ENCODE peak calls at places on chromosomes 1 and 21, in ten cellular contexts. C is upper lobe of right lung; D is GM13976; F is natural killer cell; B is left lung; L is cardiac fibroblast; K is fibroblast of mammary gland; O is kidney; X is B cell; U is CD8-positive, alpha-beta T cell. N is an unnamed sample.

GRCh38 chr1:223504741-223505140 is 111.5 kb downstream of the CCDC185 start:
- DNase-seq in C (no peak), K (peak; percentile 94), D (no peak), X (no peak), L (peak; percentile 87), U (no peak), O (peak; percentile 84), F (no peak), B (no peak), N (no peak)

GRCh38 chr1:68558321-68559026 is 61.6 kb upstream of the DEPDC1 start:
- DNase-seq in B (no peak), X (no peak), L (peak; percentile 2), K (peak; percentile 20), D (no peak), U (no peak), C (no peak), F (no peak), O (no peak), N (no peak)

GRCh38 chr1:54931275-54931805 is 44.3 kb upstream of the DHCR24 start:
- DNase-seq in X (no peak), D (no peak), O (no peak), K (no peak), B (no peak), F (no peak), C (no peak), L (no peak), U (no peak), N (no peak)

GRCh38 chr1:29889776-29890175 is 653.5 kb downstream of the PTPRU start:
- DNase-seq in C (no peak), O (no peak), L (no peak), U (no peak), D (no peak), K (no peak), F (no peak), B (no peak), X (no peak), N (no peak)

GRCh38 chr1:236502972-236503639 is 20.7 kb upstream of the LGALS8 start:
- DNase-seq in F (no peak), U (no peak), L (peak; percentile 79), B (no peak), D (no peak), K (peak; percentile 58), O (no peak), C (peak; percentile 75), X (no peak), N (peak; percentile 71)

GRCh38 chr1:46774297-46774696 is 24.5 kb upstream of the CYP4B1 start:
- DNase-seq in U (no peak), D (no peak), L (no peak), B (no peak), K (no peak), C (no peak), X (no peak), O (no peak), F (no peak), N (no peak)

GRCh38 chr21:42841156-42841915 is 38.0 kb downstream of the WDR4 start:
- DNase-seq in D (no peak), C (peak; percentile 59), U (no peak), F (no peak), B (peak; percentile 46), L (no peak), X (no peak), K (no peak), O (peak; percentile 68), N (no peak)

GRCh38 chr1:147252540-147252939 is 10.1 kb downstream of the CHD1L start:
- DNase-seq in L (no peak), F (no peak), X (no peak), B (no peak), O (no peak), C (no peak), D (no peak), K (no peak), U (no peak), N (no peak)

GRCh38 chr1:24720152-24720551 is 25.1 kb upstream of the CLIC4 start:
- DNase-seq in X (no peak), C (peak; percentile 77), B (peak; percentile 81), F (no peak), U (no peak), K (peak; percentile 97), L (peak; percentile 97), O (peak; percentile 93), D (no peak), N (no peak)

GRCh38 chr1:186183970-186184628 is 191.0 kb downstream of the TPR start:
- DNase-seq in K (peak; percentile 77), B (no peak), U (no peak), F (no peak), O (no peak), X (no peak), L (peak; percentile 41), D (no peak), C (no peak), N (no peak)

GRCh38 chr1:212507361-212507760 is 74.6 kb downstream of the NENF start:
- DNase-seq in L (no peak), K (no peak), D (no peak), F (no peak), X (no peak), U (no peak), C (no peak), O (no peak), B (no peak), N (no peak)

GRCh38 chr1:157403608-157404007 is 148.7 kb downstream of the FCRL5 start:
- DNase-seq in K (no peak), C (no peak), O (no peak), X (no peak), D (no peak), F (no peak), L (no peak), U (no peak), B (no peak), N (no peak)

DNA sequence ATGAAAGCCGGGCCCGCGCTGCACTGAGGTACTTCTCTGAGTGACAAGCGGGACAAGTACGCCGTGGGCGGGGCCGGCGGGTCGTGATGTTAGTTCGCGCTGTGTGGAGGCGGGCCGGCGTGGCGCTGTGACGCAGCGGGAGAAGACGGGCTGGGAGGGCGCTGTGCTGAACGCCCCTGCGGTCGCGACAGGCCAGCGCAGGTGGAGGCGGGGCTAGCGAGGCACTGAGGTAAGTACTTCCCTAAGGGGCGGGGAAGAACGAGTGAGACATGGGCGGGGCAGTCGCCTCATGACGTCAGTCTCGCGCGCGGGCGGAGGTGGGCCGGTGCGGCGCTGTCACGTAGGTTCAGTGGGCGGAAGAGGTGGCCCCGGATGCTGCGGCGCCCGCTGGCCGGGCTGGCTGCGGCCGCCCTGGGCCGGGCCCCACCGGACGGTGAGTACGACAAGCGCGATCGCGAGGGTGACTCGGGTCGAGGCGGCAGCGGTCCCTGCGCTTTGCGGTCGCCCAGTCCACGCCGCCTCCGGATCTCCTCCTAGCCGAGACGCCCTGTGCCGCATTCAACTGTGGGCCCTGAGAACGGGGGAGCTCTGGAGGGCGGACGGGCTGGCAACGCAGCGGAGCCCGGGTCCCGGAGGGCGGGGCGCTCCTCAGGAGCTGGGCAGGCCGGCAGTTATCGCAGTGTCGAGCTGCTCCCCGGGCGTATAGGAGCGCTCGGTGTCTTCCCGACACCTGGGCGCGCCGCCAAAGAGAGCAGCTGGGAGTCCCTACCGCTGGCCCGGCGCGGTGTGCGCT is at the start of gene GUK1:
- DNase-seq in L (peak; percentile 100), C (peak; percentile 100), K (peak; percentile 99), X (peak; percentile 100), U (peak; percentile 100), O (peak; percentile 100), D (peak; percentile 99), F (peak; percentile 100), B (peak; percentile 100), N (peak; percentile 100)
- TF ChIP-seq CTCF in L (peak; percentile 5), C (peak; percentile 49), K (no peak), X (no peak), U (no peak), O (no peak), D (peak; percentile 25), F (no peak), B (peak; percentile 65), N (no peak)

GRCh38 chr1:1305300-1306069 is 2.2 kb downstream of the ACAP3 start:
- DNase-seq in B (no peak), X (peak; percentile 79), O (peak; percentile 90), K (peak; percentile 79), L (peak; percentile 79), U (peak; percentile 72), D (peak; percentile 74), F (peak; percentile 45), C (no peak), N (peak; percentile 84)
- TF ChIP-seq CTCF in B (no peak), X (no peak), O (peak; percentile 7), K (peak; percentile 2), L (no peak), U (no peak), D (peak; percentile 21), F (no peak), C (no peak), N (no peak)

GRCh38 chr1:3976821-3977220 is 76.7 kb upstream of the C1orf174 start:
- DNase-seq in L (no peak), F (no peak), C (no peak), O (no peak), B (no peak), X (no peak), D (no peak), U (no peak), K (no peak), N (no peak)
- TF ChIP-seq CTCF in L (no peak), F (no peak), C (no peak), O (no peak), B (no peak), X (no peak), D (no peak), U (no peak), K (no peak), N (no peak)

DNA sequence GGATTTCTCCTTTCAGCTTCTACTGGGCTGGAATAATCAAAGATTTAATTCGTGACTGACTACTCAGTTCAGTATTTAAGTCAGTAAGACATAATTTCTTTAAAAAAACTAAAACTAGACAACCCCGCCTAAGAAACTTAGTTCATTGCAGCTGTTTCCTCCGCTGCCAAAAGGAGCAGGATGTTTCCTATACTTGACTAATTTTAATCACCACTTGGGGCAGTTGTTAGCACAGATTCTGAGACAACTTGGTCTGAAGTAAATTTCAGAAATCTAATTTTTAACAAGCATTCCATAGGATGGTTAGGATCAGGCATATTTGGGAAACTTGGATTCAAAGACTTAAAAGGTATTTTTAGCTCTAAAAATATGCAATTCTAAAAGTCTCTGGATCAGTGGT is 34.0 kb downstream of the EPRS1 start:
- DNase-seq in U (no peak), O (no peak), L (peak; percentile 21), C (no peak), K (peak; percentile 42), D (no peak), F (no peak), B (no peak), X (no peak), N (no peak)
- TF ChIP-seq CTCF in U (no peak), O (no peak), L (no peak), C (no peak), K (peak; percentile 24), D (no peak), F (no peak), B (no peak), X (no peak), N (no peak)

N was measured in CD14-positive monocyte.